ENCODE peak calls at places on chromosomes 12 and 14, in six cellular contexts. One of them, this sample, is unnamed.

GRCh38 chr12:115946092-115946491 is 331.4 kb downstream of the MED13L start:
- DNase-seq in activated naive CD8-positive, alpha-beta T cell treated with anti-CD3 and anti-CD28 coated beads, Interleukin-2, amount 50 U/mL, for 24 hours: no peak
- DNase-seq in midbrain: no peak
- DNase-seq in stimulated activated CD4-positive, alpha-beta T cell treated with anti-CD3 and anti-CD28 coated beads, Interleukin-4, amount 100 ng/mL, for 48 hours: no peak
- DNase-seq in T-helper 1 cell: no peak
- DNase-seq in stimulated activated CD8-positive, alpha-beta memory T cell treated with anti-CD3 and anti-CD28 coated beads, Interleukin-4, amount 100 ng/mL, for 1 hour: no peak
- DNase-seq in this sample: no peak

GRCh38 chr12:79373896-79374499 is 316.8 kb downstream of the PAWR start:
- DNase-seq in midbrain: peak; percentile 14
- DNase-seq in stimulated activated CD8-positive, alpha-beta memory T cell treated with anti-CD3 and anti-CD28 coated beads, Interleukin-4, amount 100 ng/mL, for 1 hour: no peak
- DNase-seq in T-helper 1 cell: no peak
- DNase-seq in activated naive CD8-positive, alpha-beta T cell treated with anti-CD3 and anti-CD28 coated beads, Interleukin-2, amount 50 U/mL, for 24 hours: peak; percentile 18
- DNase-seq in stimulated activated CD4-positive, alpha-beta T cell treated with anti-CD3 and anti-CD28 coated beads, Interleukin-4, amount 100 ng/mL, for 48 hours: no peak
- DNase-seq in this sample: peak; percentile 71

GRCh38 chr12:120413901-120414695 is 23.8 kb upstream of the COX6A1 start:
- DNase-seq in midbrain: peak; percentile 66
- DNase-seq in stimulated activated CD4-positive, alpha-beta T cell treated with anti-CD3 and anti-CD28 coated beads, Interleukin-4, amount 100 ng/mL, for 48 hours: no peak
- DNase-seq in stimulated activated CD8-positive, alpha-beta memory T cell treated with anti-CD3 and anti-CD28 coated beads, Interleukin-4, amount 100 ng/mL, for 1 hour: no peak
- DNase-seq in T-helper 1 cell: no peak
- DNase-seq in activated naive CD8-positive, alpha-beta T cell treated with anti-CD3 and anti-CD28 coated beads, Interleukin-2, amount 50 U/mL, for 24 hours: no peak
- DNase-seq in this sample: peak; percentile 92

GRCh38 chr12:104721944-104722343 is 236.1 kb downstream of the SLC41A2 start:
- DNase-seq in stimulated activated CD8-positive, alpha-beta memory T cell treated with anti-CD3 and anti-CD28 coated beads, Interleukin-4, amount 100 ng/mL, for 1 hour: no peak
- DNase-seq in stimulated activated CD4-positive, alpha-beta T cell treated with anti-CD3 and anti-CD28 coated beads, Interleukin-4, amount 100 ng/mL, for 48 hours: no peak
- DNase-seq in T-helper 1 cell: no peak
- DNase-seq in midbrain: no peak
- DNase-seq in activated naive CD8-positive, alpha-beta T cell treated with anti-CD3 and anti-CD28 coated beads, Interleukin-2, amount 50 U/mL, for 24 hours: no peak
- DNase-seq in this sample: no peak

GRCh38 chr12:123119808-123120207 is 31.1 kb downstream of the PITPNM2 start:
- DNase-seq in midbrain: no peak
- DNase-seq in stimulated activated CD4-positive, alpha-beta T cell treated with anti-CD3 and anti-CD28 coated beads, Interleukin-4, amount 100 ng/mL, for 48 hours: peak; percentile 23
- DNase-seq in activated naive CD8-positive, alpha-beta T cell treated with anti-CD3 and anti-CD28 coated beads, Interleukin-2, amount 50 U/mL, for 24 hours: peak; percentile 49
- DNase-seq in T-helper 1 cell: no peak
- DNase-seq in stimulated activated CD8-positive, alpha-beta memory T cell treated with anti-CD3 and anti-CD28 coated beads, Interleukin-4, amount 100 ng/mL, for 1 hour: no peak
- DNase-seq in this sample: no peak

GRCh38 chr12:74482115-74482514 is 55.5 kb upstream of the ATXN7L3B start:
- DNase-seq in T-helper 1 cell: no peak
- DNase-seq in stimulated activated CD4-positive, alpha-beta T cell treated with anti-CD3 and anti-CD28 coated beads, Interleukin-4, amount 100 ng/mL, for 48 hours: no peak
- DNase-seq in midbrain: no peak
- DNase-seq in stimulated activated CD8-positive, alpha-beta memory T cell treated with anti-CD3 and anti-CD28 coated beads, Interleukin-4, amount 100 ng/mL, for 1 hour: no peak
- DNase-seq in activated naive CD8-positive, alpha-beta T cell treated with anti-CD3 and anti-CD28 coated beads, Interleukin-2, amount 50 U/mL, for 24 hours: no peak
- DNase-seq in this sample: no peak

GRCh38 chr12:123043536-123044001 is 63.1 kb downstream of the ARL6IP4 start:
- DNase-seq in stimulated activated CD8-positive, alpha-beta memory T cell treated with anti-CD3 and anti-CD28 coated beads, Interleukin-4, amount 100 ng/mL, for 1 hour: peak; percentile 60
- DNase-seq in stimulated activated CD4-positive, alpha-beta T cell treated with anti-CD3 and anti-CD28 coated beads, Interleukin-4, amount 100 ng/mL, for 48 hours: peak; percentile 68
- DNase-seq in activated naive CD8-positive, alpha-beta T cell treated with anti-CD3 and anti-CD28 coated beads, Interleukin-2, amount 50 U/mL, for 24 hours: peak; percentile 81
- DNase-seq in midbrain: peak; percentile 45
- DNase-seq in T-helper 1 cell: peak; percentile 20
- DNase-seq in this sample: peak; percentile 77

GRCh38 chr12:4210158-4210557 is 63.4 kb upstream of the CCND2 start:
- DNase-seq in stimulated activated CD4-positive, alpha-beta T cell treated with anti-CD3 and anti-CD28 coated beads, Interleukin-4, amount 100 ng/mL, for 48 hours: no peak
- DNase-seq in T-helper 1 cell: no peak
- DNase-seq in midbrain: no peak
- DNase-seq in stimulated activated CD8-positive, alpha-beta memory T cell treated with anti-CD3 and anti-CD28 coated beads, Interleukin-4, amount 100 ng/mL, for 1 hour: no peak
- DNase-seq in activated naive CD8-positive, alpha-beta T cell treated with anti-CD3 and anti-CD28 coated beads, Interleukin-2, amount 50 U/mL, for 24 hours: no peak
- DNase-seq in this sample: no peak

GRCh38 chr14:36859119-36859518 is 197.5 kb downstream of the PAX9 start:
- DNase-seq in activated naive CD8-positive, alpha-beta T cell treated with anti-CD3 and anti-CD28 coated beads, Interleukin-2, amount 50 U/mL, for 24 hours: no peak
- DNase-seq in stimulated activated CD4-positive, alpha-beta T cell treated with anti-CD3 and anti-CD28 coated beads, Interleukin-4, amount 100 ng/mL, for 48 hours: no peak
- DNase-seq in T-helper 1 cell: no peak
- DNase-seq in midbrain: no peak
- DNase-seq in stimulated activated CD8-positive, alpha-beta memory T cell treated with anti-CD3 and anti-CD28 coated beads, Interleukin-4, amount 100 ng/mL, for 1 hour: no peak
- DNase-seq in this sample: no peak

GRCh38 chr14:33711761-33712160 is 239.1 kb downstream of the EGLN3 start:
- DNase-seq in midbrain: peak; percentile 71
- DNase-seq in stimulated activated CD4-positive, alpha-beta T cell treated with anti-CD3 and anti-CD28 coated beads, Interleukin-4, amount 100 ng/mL, for 48 hours: no peak
- DNase-seq in activated naive CD8-positive, alpha-beta T cell treated with anti-CD3 and anti-CD28 coated beads, Interleukin-2, amount 50 U/mL, for 24 hours: no peak
- DNase-seq in T-helper 1 cell: no peak
- DNase-seq in stimulated activated CD8-positive, alpha-beta memory T cell treated with anti-CD3 and anti-CD28 coated beads, Interleukin-4, amount 100 ng/mL, for 1 hour: no peak
- DNase-seq in this sample: no peak

GRCh38 chr14:101965796-101966718 is 1.7 kb downstream of the DYNC1H1 start:
- DNase-seq in stimulated activated CD4-positive, alpha-beta T cell treated with anti-CD3 and anti-CD28 coated beads, Interleukin-4, amount 100 ng/mL, for 48 hours: no peak
- DNase-seq in activated naive CD8-positive, alpha-beta T cell treated with anti-CD3 and anti-CD28 coated beads, Interleukin-2, amount 50 U/mL, for 24 hours: no peak
- DNase-seq in stimulated activated CD8-positive, alpha-beta memory T cell treated with anti-CD3 and anti-CD28 coated beads, Interleukin-4, amount 100 ng/mL, for 1 hour: no peak
- DNase-seq in midbrain: no peak
- DNase-seq in T-helper 1 cell: no peak
- DNase-seq in this sample: peak; percentile 48

GRCh38 chr12:4431436-4431835 is 14.2 kb downstream of the FGF6 start:
- DNase-seq in stimulated activated CD4-positive, alpha-beta T cell treated with anti-CD3 and anti-CD28 coated beads, Interleukin-4, amount 100 ng/mL, for 48 hours: no peak
- DNase-seq in stimulated activated CD8-positive, alpha-beta memory T cell treated with anti-CD3 and anti-CD28 coated beads, Interleukin-4, amount 100 ng/mL, for 1 hour: no peak
- DNase-seq in activated naive CD8-positive, alpha-beta T cell treated with anti-CD3 and anti-CD28 coated beads, Interleukin-2, amount 50 U/mL, for 24 hours: no peak
- DNase-seq in midbrain: no peak
- DNase-seq in T-helper 1 cell: no peak
- DNase-seq in this sample: no peak

GRCh38 chr12:107404981-107405380 is 280.6 kb upstream of the PWP1 start:
- DNase-seq in T-helper 1 cell: no peak
- DNase-seq in stimulated activated CD8-positive, alpha-beta memory T cell treated with anti-CD3 and anti-CD28 coated beads, Interleukin-4, amount 100 ng/mL, for 1 hour: no peak
- DNase-seq in stimulated activated CD4-positive, alpha-beta T cell treated with anti-CD3 and anti-CD28 coated beads, Interleukin-4, amount 100 ng/mL, for 48 hours: peak; percentile 6
- DNase-seq in midbrain: no peak
- DNase-seq in activated naive CD8-positive, alpha-beta T cell treated with anti-CD3 and anti-CD28 coated beads, Interleukin-2, amount 50 U/mL, for 24 hours: peak; percentile 29
- DNase-seq in this sample: no peak

GRCh38 chr14:34302654-34303053 is 159.4 kb downstream of the SPTSSA start:
- DNase-seq in T-helper 1 cell: no peak
- DNase-seq in stimulated activated CD4-positive, alpha-beta T cell treated with anti-CD3 and anti-CD28 coated beads, Interleukin-4, amount 100 ng/mL, for 48 hours: no peak
- DNase-seq in activated naive CD8-positive, alpha-beta T cell treated with anti-CD3 and anti-CD28 coated beads, Interleukin-2, amount 50 U/mL, for 24 hours: no peak
- DNase-seq in midbrain: peak; percentile 0
- DNase-seq in stimulated activated CD8-positive, alpha-beta memory T cell treated with anti-CD3 and anti-CD28 coated beads, Interleukin-4, amount 100 ng/mL, for 1 hour: no peak
- DNase-seq in this sample: no peak

GRCh38 chr12:31029466-31029865 is 44.2 kb upstream of the DDX11 start:
- DNase-seq in stimulated activated CD4-positive, alpha-beta T cell treated with anti-CD3 and anti-CD28 coated beads, Interleukin-4, amount 100 ng/mL, for 48 hours: no peak
- DNase-seq in stimulated activated CD8-positive, alpha-beta memory T cell treated with anti-CD3 and anti-CD28 coated beads, Interleukin-4, amount 100 ng/mL, for 1 hour: no peak
- DNase-seq in activated naive CD8-positive, alpha-beta T cell treated with anti-CD3 and anti-CD28 coated beads, Interleukin-2, amount 50 U/mL, for 24 hours: no peak
- DNase-seq in midbrain: no peak
- DNase-seq in T-helper 1 cell: no peak
- DNase-seq in this sample: no peak

GRCh38 chr12:14567311-14568195 is at the start of gene PLBD1:
- DNase-seq in activated naive CD8-positive, alpha-beta T cell treated with anti-CD3 and anti-CD28 coated beads, Interleukin-2, amount 50 U/mL, for 24 hours: peak; percentile 14
- DNase-seq in stimulated activated CD8-positive, alpha-beta memory T cell treated with anti-CD3 and anti-CD28 coated beads, Interleukin-4, amount 100 ng/mL, for 1 hour: no peak
- DNase-seq in stimulated activated CD4-positive, alpha-beta T cell treated with anti-CD3 and anti-CD28 coated beads, Interleukin-4, amount 100 ng/mL, for 48 hours: no peak
- DNase-seq in T-helper 1 cell: no peak
- DNase-seq in midbrain: peak; percentile 25
- DNase-seq in this sample: peak; percentile 86

GRCh38 chr14:34593740-34594375 is 36.1 kb downstream of the SNX6 start:
- DNase-seq in midbrain: no peak
- DNase-seq in stimulated activated CD4-positive, alpha-beta T cell treated with anti-CD3 and anti-CD28 coated beads, Interleukin-4, amount 100 ng/mL, for 48 hours: no peak
- DNase-seq in activated naive CD8-positive, alpha-beta T cell treated with anti-CD3 and anti-CD28 coated beads, Interleukin-2, amount 50 U/mL, for 24 hours: no peak
- DNase-seq in T-helper 1 cell: no peak
- DNase-seq in stimulated activated CD8-positive, alpha-beta memory T cell treated with anti-CD3 and anti-CD28 coated beads, Interleukin-4, amount 100 ng/mL, for 1 hour: no peak
- DNase-seq in this sample: no peak

GRCh38 chr14:23568021-23568599 is 519 bp upstream of the AP1G2 start:
- DNase-seq in activated naive CD8-positive, alpha-beta T cell treated with anti-CD3 and anti-CD28 coated beads, Interleukin-2, amount 50 U/mL, for 24 hours: no peak
- DNase-seq in stimulated activated CD4-positive, alpha-beta T cell treated with anti-CD3 and anti-CD28 coated beads, Interleukin-4, amount 100 ng/mL, for 48 hours: no peak
- DNase-seq in stimulated activated CD8-positive, alpha-beta memory T cell treated with anti-CD3 and anti-CD28 coated beads, Interleukin-4, amount 100 ng/mL, for 1 hour: no peak
- DNase-seq in midbrain: no peak
- DNase-seq in T-helper 1 cell: no peak
- DNase-seq in this sample: no peak

GRCh38 chr14:64966976-64967375 is 5.2 kb downstream of the RAB15 start:
- DNase-seq in midbrain: no peak
- DNase-seq in stimulated activated CD8-positive, alpha-beta memory T cell treated with anti-CD3 and anti-CD28 coated beads, Interleukin-4, amount 100 ng/mL, for 1 hour: no peak
- DNase-seq in stimulated activated CD4-positive, alpha-beta T cell treated with anti-CD3 and anti-CD28 coated beads, Interleukin-4, amount 100 ng/mL, for 48 hours: no peak
- DNase-seq in T-helper 1 cell: no peak
- DNase-seq in activated naive CD8-positive, alpha-beta T cell treated with anti-CD3 and anti-CD28 coated beads, Interleukin-2, amount 50 U/mL, for 24 hours: no peak
- DNase-seq in this sample: no peak

GRCh38 chr12:107225626-107226025 is 132.3 kb upstream of the CRY1 start:
- DNase-seq in activated naive CD8-positive, alpha-beta T cell treated with anti-CD3 and anti-CD28 coated beads, Interleukin-2, amount 50 U/mL, for 24 hours: no peak
- DNase-seq in stimulated activated CD8-positive, alpha-beta memory T cell treated with anti-CD3 and anti-CD28 coated beads, Interleukin-4, amount 100 ng/mL, for 1 hour: no peak
- DNase-seq in T-helper 1 cell: no peak
- DNase-seq in stimulated activated CD4-positive, alpha-beta T cell treated with anti-CD3 and anti-CD28 coated beads, Interleukin-4, amount 100 ng/mL, for 48 hours: no peak
- DNase-seq in midbrain: no peak
- DNase-seq in this sample: peak; percentile 31

GRCh38 chr12:52036587-52037171 is 14.6 kb upstream of the NR4A1 start:
- DNase-seq in activated naive CD8-positive, alpha-beta T cell treated with anti-CD3 and anti-CD28 coated beads, Interleukin-2, amount 50 U/mL, for 24 hours: peak; percentile 89
- DNase-seq in stimulated activated CD4-positive, alpha-beta T cell treated with anti-CD3 and anti-CD28 coated beads, Interleukin-4, amount 100 ng/mL, for 48 hours: peak; percentile 57
- DNase-seq in T-helper 1 cell: peak; percentile 89
- DNase-seq in stimulated activated CD8-positive, alpha-beta memory T cell treated with anti-CD3 and anti-CD28 coated beads, Interleukin-4, amount 100 ng/mL, for 1 hour: peak; percentile 83
- DNase-seq in midbrain: peak; percentile 76
- DNase-seq in this sample: peak; percentile 95

GRCh38 chr14:30610719-30611388 is 11.3 kb upstream of the SCFD1 start:
- DNase-seq in stimulated activated CD4-positive, alpha-beta T cell treated with anti-CD3 and anti-CD28 coated beads, Interleukin-4, amount 100 ng/mL, for 48 hours: no peak
- DNase-seq in activated naive CD8-positive, alpha-beta T cell treated with anti-CD3 and anti-CD28 coated beads, Interleukin-2, amount 50 U/mL, for 24 hours: no peak
- DNase-seq in T-helper 1 cell: no peak
- DNase-seq in stimulated activated CD8-positive, alpha-beta memory T cell treated with anti-CD3 and anti-CD28 coated beads, Interleukin-4, amount 100 ng/mL, for 1 hour: no peak
- DNase-seq in midbrain: no peak
- DNase-seq in this sample: no peak

GRCh38 chr12:115583591-115583990 is 693.9 kb downstream of the MED13L start:
- DNase-seq in stimulated activated CD4-positive, alpha-beta T cell treated with anti-CD3 and anti-CD28 coated beads, Interleukin-4, amount 100 ng/mL, for 48 hours: no peak
- DNase-seq in stimulated activated CD8-positive, alpha-beta memory T cell treated with anti-CD3 and anti-CD28 coated beads, Interleukin-4, amount 100 ng/mL, for 1 hour: no peak
- DNase-seq in midbrain: no peak
- DNase-seq in activated naive CD8-positive, alpha-beta T cell treated with anti-CD3 and anti-CD28 coated beads, Interleukin-2, amount 50 U/mL, for 24 hours: no peak
- DNase-seq in T-helper 1 cell: no peak
- DNase-seq in this sample: no peak

GRCh38 chr12:100987552-100988277 is 193.1 kb downstream of the ANO4 start:
- DNase-seq in stimulated activated CD8-positive, alpha-beta memory T cell treated with anti-CD3 and anti-CD28 coated beads, Interleukin-4, amount 100 ng/mL, for 1 hour: no peak
- DNase-seq in stimulated activated CD4-positive, alpha-beta T cell treated with anti-CD3 and anti-CD28 coated beads, Interleukin-4, amount 100 ng/mL, for 48 hours: no peak
- DNase-seq in T-helper 1 cell: no peak
- DNase-seq in activated naive CD8-positive, alpha-beta T cell treated with anti-CD3 and anti-CD28 coated beads, Interleukin-2, amount 50 U/mL, for 24 hours: no peak
- DNase-seq in midbrain: no peak
- DNase-seq in this sample: peak; percentile 54

GRCh38 chr12:132222096-132222807 is 78.0 kb downstream of the NOC4L start:
- DNase-seq in activated naive CD8-positive, alpha-beta T cell treated with anti-CD3 and anti-CD28 coated beads, Interleukin-2, amount 50 U/mL, for 24 hours: no peak
- DNase-seq in stimulated activated CD8-positive, alpha-beta memory T cell treated with anti-CD3 and anti-CD28 coated beads, Interleukin-4, amount 100 ng/mL, for 1 hour: peak; percentile 10
- DNase-seq in T-helper 1 cell: no peak
- DNase-seq in stimulated activated CD4-positive, alpha-beta T cell treated with anti-CD3 and anti-CD28 coated beads, Interleukin-4, amount 100 ng/mL, for 48 hours: peak; percentile 10
- DNase-seq in midbrain: no peak
- DNase-seq in this sample: no peak

GRCh38 chr12:96224219-96224615 is 30.0 kb downstream of the ELK3 start:
- DNase-seq in activated naive CD8-positive, alpha-beta T cell treated with anti-CD3 and anti-CD28 coated beads, Interleukin-2, amount 50 U/mL, for 24 hours: no peak
- DNase-seq in midbrain: no peak
- DNase-seq in T-helper 1 cell: no peak
- DNase-seq in stimulated activated CD8-positive, alpha-beta memory T cell treated with anti-CD3 and anti-CD28 coated beads, Interleukin-4, amount 100 ng/mL, for 1 hour: no peak
- DNase-seq in stimulated activated CD4-positive, alpha-beta T cell treated with anti-CD3 and anti-CD28 coated beads, Interleukin-4, amount 100 ng/mL, for 48 hours: no peak
- DNase-seq in this sample: no peak

GRCh38 chr12:120909633-120910318 is 5.6 kb upstream of the SPPL3 start:
- DNase-seq in activated naive CD8-positive, alpha-beta T cell treated with anti-CD3 and anti-CD28 coated beads, Interleukin-2, amount 50 U/mL, for 24 hours: no peak
- DNase-seq in stimulated activated CD8-positive, alpha-beta memory T cell treated with anti-CD3 and anti-CD28 coated beads, Interleukin-4, amount 100 ng/mL, for 1 hour: no peak
- DNase-seq in stimulated activated CD4-positive, alpha-beta T cell treated with anti-CD3 and anti-CD28 coated beads, Interleukin-4, amount 100 ng/mL, for 48 hours: no peak
- DNase-seq in midbrain: no peak
- DNase-seq in T-helper 1 cell: no peak
- DNase-seq in this sample: no peak

GRCh38 chr14:73718742-73719251 is 4.6 kb upstream of the PNMA1 start:
- DNase-seq in stimulated activated CD8-positive, alpha-beta memory T cell treated with anti-CD3 and anti-CD28 coated beads, Interleukin-4, amount 100 ng/mL, for 1 hour: no peak
- DNase-seq in stimulated activated CD4-positive, alpha-beta T cell treated with anti-CD3 and anti-CD28 coated beads, Interleukin-4, amount 100 ng/mL, for 48 hours: no peak
- DNase-seq in activated naive CD8-positive, alpha-beta T cell treated with anti-CD3 and anti-CD28 coated beads, Interleukin-2, amount 50 U/mL, for 24 hours: no peak
- DNase-seq in T-helper 1 cell: no peak
- DNase-seq in midbrain: peak; percentile 7
- DNase-seq in this sample: peak; percentile 96

GRCh38 chr12:112836736-112837628 is 45.4 kb downstream of the RPH3A start:
- DNase-seq in stimulated activated CD4-positive, alpha-beta T cell treated with anti-CD3 and anti-CD28 coated beads, Interleukin-4, amount 100 ng/mL, for 48 hours: no peak
- DNase-seq in midbrain: no peak
- DNase-seq in activated naive CD8-positive, alpha-beta T cell treated with anti-CD3 and anti-CD28 coated beads, Interleukin-2, amount 50 U/mL, for 24 hours: no peak
- DNase-seq in stimulated activated CD8-positive, alpha-beta memory T cell treated with anti-CD3 and anti-CD28 coated beads, Interleukin-4, amount 100 ng/mL, for 1 hour: no peak
- DNase-seq in T-helper 1 cell: no peak
- DNase-seq in this sample: no peak

GRCh38 chr14:99727096-99727870 is 43.2 kb downstream of the CYP46A1 start:
- DNase-seq in activated naive CD8-positive, alpha-beta T cell treated with anti-CD3 and anti-CD28 coated beads, Interleukin-2, amount 50 U/mL, for 24 hours: no peak
- DNase-seq in T-helper 1 cell: no peak
- DNase-seq in stimulated activated CD8-positive, alpha-beta memory T cell treated with anti-CD3 and anti-CD28 coated beads, Interleukin-4, amount 100 ng/mL, for 1 hour: no peak
- DNase-seq in midbrain: no peak
- DNase-seq in stimulated activated CD4-positive, alpha-beta T cell treated with anti-CD3 and anti-CD28 coated beads, Interleukin-4, amount 100 ng/mL, for 48 hours: no peak
- DNase-seq in this sample: no peak

GRCh38 chr14:105195533-105196227 is 14.6 kb upstream of the NUDT14 start:
- DNase-seq in T-helper 1 cell: no peak
- DNase-seq in activated naive CD8-positive, alpha-beta T cell treated with anti-CD3 and anti-CD28 coated beads, Interleukin-2, amount 50 U/mL, for 24 hours: no peak
- DNase-seq in midbrain: no peak
- DNase-seq in stimulated activated CD4-positive, alpha-beta T cell treated with anti-CD3 and anti-CD28 coated beads, Interleukin-4, amount 100 ng/mL, for 48 hours: no peak
- DNase-seq in stimulated activated CD8-positive, alpha-beta memory T cell treated with anti-CD3 and anti-CD28 coated beads, Interleukin-4, amount 100 ng/mL, for 1 hour: no peak
- DNase-seq in this sample: peak; percentile 83

This sample was measured in H7.